ENCODE peak calls at places on chromosomes 4 and X, in six cellular contexts. One of them, this sample, is unnamed.

GRCh38 chr4:156293657-156294297 is 340.1 kb upstream of the CTSO start:
- DNase-seq in CD8-positive, alpha-beta memory T cell: no peak
- DNase-seq in aorta: no peak
- DNase-seq in mesendoderm: no peak
- DNase-seq in GM23338: no peak
- DNase-seq in uterus: no peak
- DNase-seq in this sample: no peak

GRCh38 chr4:75477201-75477600 is 37.0 kb downstream of the RCHY1 start:
- DNase-seq in CD8-positive, alpha-beta memory T cell: no peak
- DNase-seq in aorta: no peak
- DNase-seq in mesendoderm: no peak
- DNase-seq in GM23338: no peak
- DNase-seq in uterus: no peak
- DNase-seq in this sample: no peak

GRCh38 chrX:41720125-41720780 is 3.7 kb upstream of the GPR82 start:
- DNase-seq in CD8-positive, alpha-beta memory T cell: peak; percentile 12
- DNase-seq in aorta: no peak
- DNase-seq in mesendoderm: no peak
- DNase-seq in GM23338: no peak
- DNase-seq in uterus: no peak
- DNase-seq in this sample: peak; percentile 63

GRCh38 chr4:8760561-8760960 is 111.1 kb downstream of the HMX1 start:
- DNase-seq in CD8-positive, alpha-beta memory T cell: no peak
- DNase-seq in aorta: peak; percentile 54
- DNase-seq in mesendoderm: no peak
- DNase-seq in GM23338: no peak
- DNase-seq in uterus: no peak
- DNase-seq in this sample: peak; percentile 38

GRCh38 chrX:13078739-13079444 is 34.5 kb upstream of the FAM9C start:
- DNase-seq in CD8-positive, alpha-beta memory T cell: no peak
- DNase-seq in aorta: no peak
- DNase-seq in mesendoderm: no peak
- DNase-seq in GM23338: no peak
- DNase-seq in uterus: peak; percentile 58
- DNase-seq in this sample: no peak

GRCh38 chr4:163697121-163697520 is 202.6 kb downstream of the TMA16 start:
- DNase-seq in CD8-positive, alpha-beta memory T cell: no peak
- DNase-seq in aorta: no peak
- DNase-seq in mesendoderm: no peak
- DNase-seq in GM23338: no peak
- DNase-seq in uterus: no peak
- DNase-seq in this sample: no peak

GRCh38 chr4:151291485-151291884 is 14.5 kb downstream of the PRSS48 start:
- DNase-seq in CD8-positive, alpha-beta memory T cell: no peak
- DNase-seq in aorta: no peak
- DNase-seq in mesendoderm: no peak
- DNase-seq in GM23338: no peak
- DNase-seq in uterus: no peak
- DNase-seq in this sample: no peak

GRCh38 chr4:41360911-41361830 is 104.4 kb downstream of the UCHL1 start:
- DNase-seq in CD8-positive, alpha-beta memory T cell: no peak
- DNase-seq in aorta: peak; percentile 80
- DNase-seq in mesendoderm: peak; percentile 47
- DNase-seq in GM23338: peak; percentile 61
- DNase-seq in uterus: peak; percentile 20
- DNase-seq in this sample: peak; percentile 77

GRCh38 chr4:148222991-148223660 is 219.1 kb downstream of the NR3C2 start:
- DNase-seq in CD8-positive, alpha-beta memory T cell: no peak
- DNase-seq in aorta: no peak
- DNase-seq in mesendoderm: no peak
- DNase-seq in GM23338: peak; percentile 26
- DNase-seq in uterus: no peak
- DNase-seq in this sample: no peak

GRCh38 chr4:143346208-143346607 is 9.5 kb downstream of the GAB1 start:
- DNase-seq in CD8-positive, alpha-beta memory T cell: no peak
- DNase-seq in aorta: no peak
- DNase-seq in mesendoderm: peak; percentile 91
- DNase-seq in GM23338: peak; percentile 55
- DNase-seq in uterus: no peak
- DNase-seq in this sample: peak; percentile 65

GRCh38 chrX:107454302-107454701 is 4.8 kb downstream of the FRMPD3 start:
- DNase-seq in CD8-positive, alpha-beta memory T cell: no peak
- DNase-seq in aorta: no peak
- DNase-seq in mesendoderm: no peak
- DNase-seq in GM23338: no peak
- DNase-seq in uterus: no peak
- DNase-seq in this sample: peak; percentile 56

GRCh38 chr4:80312124-80312523 is 23.4 kb upstream of the CFAP299 start:
- DNase-seq in CD8-positive, alpha-beta memory T cell: no peak
- DNase-seq in aorta: no peak
- DNase-seq in mesendoderm: no peak
- DNase-seq in GM23338: no peak
- DNase-seq in uterus: no peak
- DNase-seq in this sample: no peak

GRCh38 chr4:52646726-52647125 is 12.4 kb downstream of the USP46 start:
- DNase-seq in CD8-positive, alpha-beta memory T cell: no peak
- DNase-seq in aorta: no peak
- DNase-seq in mesendoderm: no peak
- DNase-seq in GM23338: no peak
- DNase-seq in uterus: no peak
- DNase-seq in this sample: no peak

GRCh38 chrX:85244411-85245210 is 820 bp downstream of the ZNF711 start:
- DNase-seq in CD8-positive, alpha-beta memory T cell: peak; percentile 14
- DNase-seq in aorta: peak; percentile 74
- DNase-seq in mesendoderm: peak; percentile 57
- DNase-seq in GM23338: peak; percentile 41
- DNase-seq in uterus: no peak
- DNase-seq in this sample: peak; percentile 55

GRCh38 chr4:174358823-174359222 is 75.1 kb downstream of the CEP44 start:
- DNase-seq in CD8-positive, alpha-beta memory T cell: no peak
- DNase-seq in aorta: no peak
- DNase-seq in mesendoderm: no peak
- DNase-seq in GM23338: no peak
- DNase-seq in uterus: no peak
- DNase-seq in this sample: no peak

GRCh38 chr4:142826503-142827241 is 19.4 kb downstream of the INPP4B start:
- DNase-seq in CD8-positive, alpha-beta memory T cell: no peak
- DNase-seq in aorta: no peak
- DNase-seq in mesendoderm: no peak
- DNase-seq in GM23338: peak; percentile 13
- DNase-seq in uterus: no peak
- DNase-seq in this sample: no peak

GRCh38 chr4:169229571-169230028 is 41.2 kb downstream of the SH3RF1 start:
- DNase-seq in CD8-positive, alpha-beta memory T cell: no peak
- DNase-seq in aorta: no peak
- DNase-seq in mesendoderm: peak; percentile 30
- DNase-seq in GM23338: no peak
- DNase-seq in uterus: peak; percentile 26
- DNase-seq in this sample: no peak

GRCh38 chrX:19670321-19670750 is 155.0 kb upstream of the MAP3K15 start:
- DNase-seq in CD8-positive, alpha-beta memory T cell: no peak
- DNase-seq in aorta: no peak
- DNase-seq in mesendoderm: no peak
- DNase-seq in GM23338: no peak
- DNase-seq in uterus: peak; percentile 19
- DNase-seq in this sample: no peak

GRCh38 chr4:143768007-143768591 is 67.6 kb upstream of the FREM3 start:
- DNase-seq in CD8-positive, alpha-beta memory T cell: no peak
- DNase-seq in aorta: no peak
- DNase-seq in mesendoderm: no peak
- DNase-seq in GM23338: no peak
- DNase-seq in uterus: no peak
- DNase-seq in this sample: no peak

GRCh38 chrX:12979011-12979629 is 4.2 kb downstream of the TMSB4X start:
- DNase-seq in CD8-positive, alpha-beta memory T cell: no peak
- DNase-seq in aorta: no peak
- DNase-seq in mesendoderm: peak; percentile 49
- DNase-seq in GM23338: no peak
- DNase-seq in uterus: no peak
- DNase-seq in this sample: no peak

GRCh38 chr4:170721812-170722373 is 632.1 kb upstream of the AADAT start:
- DNase-seq in CD8-positive, alpha-beta memory T cell: no peak
- DNase-seq in aorta: no peak
- DNase-seq in mesendoderm: no peak
- DNase-seq in GM23338: no peak
- DNase-seq in uterus: no peak
- DNase-seq in this sample: no peak

GRCh38 chrX:24266996-24267395 is 46.9 kb downstream of the SUPT20HL2 start:
- DNase-seq in CD8-positive, alpha-beta memory T cell: no peak
- DNase-seq in aorta: no peak
- DNase-seq in mesendoderm: no peak
- DNase-seq in GM23338: no peak
- DNase-seq in uterus: no peak
- DNase-seq in this sample: no peak

GRCh38 chr4:83644677-83645639 is 109.0 kb downstream of the GPAT3 start:
- DNase-seq in CD8-positive, alpha-beta memory T cell: peak; percentile 35
- DNase-seq in aorta: no peak
- DNase-seq in mesendoderm: peak; percentile 69
- DNase-seq in GM23338: peak; percentile 78
- DNase-seq in uterus: no peak
- DNase-seq in this sample: peak; percentile 59

GRCh38 chr4:154608555-154609252 is 3.8 kb downstream of the FGG start:
- DNase-seq in CD8-positive, alpha-beta memory T cell: no peak
- DNase-seq in aorta: no peak
- DNase-seq in mesendoderm: no peak
- DNase-seq in GM23338: peak; percentile 24
- DNase-seq in uterus: no peak
- DNase-seq in this sample: no peak

GRCh38 chrX:143642426-143642825 is 6.5 kb upstream of the SLITRK4 start:
- DNase-seq in CD8-positive, alpha-beta memory T cell: no peak
- DNase-seq in aorta: no peak
- DNase-seq in mesendoderm: no peak
- DNase-seq in GM23338: no peak
- DNase-seq in uterus: no peak
- DNase-seq in this sample: no peak

GRCh38 chr4:95528388-95528787 is 20.4 kb downstream of the UNC5C start:
- DNase-seq in CD8-positive, alpha-beta memory T cell: no peak
- DNase-seq in aorta: no peak
- DNase-seq in mesendoderm: no peak
- DNase-seq in GM23338: no peak
- DNase-seq in uterus: no peak
- DNase-seq in this sample: no peak

GRCh38 chrX:11470231-11470630 is 177.0 kb downstream of the AMELX start:
- DNase-seq in CD8-positive, alpha-beta memory T cell: no peak
- DNase-seq in aorta: no peak
- DNase-seq in mesendoderm: no peak
- DNase-seq in GM23338: no peak
- DNase-seq in uterus: no peak
- DNase-seq in this sample: no peak

GRCh38 chr4:155582971-155583437 is 83.6 kb upstream of the GUCY1A1 start:
- DNase-seq in CD8-positive, alpha-beta memory T cell: peak; percentile 4
- DNase-seq in aorta: no peak
- DNase-seq in mesendoderm: peak; percentile 44
- DNase-seq in GM23338: no peak
- DNase-seq in uterus: no peak
- DNase-seq in this sample: no peak

GRCh38 chr4:113476800-113477199 is 284.7 kb downstream of the CAMK2D start:
- DNase-seq in CD8-positive, alpha-beta memory T cell: no peak
- DNase-seq in aorta: no peak
- DNase-seq in mesendoderm: peak; percentile 13
- DNase-seq in GM23338: no peak
- DNase-seq in uterus: no peak
- DNase-seq in this sample: no peak

GRCh38 chr4:7698586-7698985 is 241.1 kb downstream of the AFAP1 start:
- DNase-seq in CD8-positive, alpha-beta memory T cell: no peak
- DNase-seq in aorta: no peak
- DNase-seq in mesendoderm: peak; percentile 19
- DNase-seq in GM23338: peak; percentile 33
- DNase-seq in uterus: no peak
- DNase-seq in this sample: peak; percentile 68

GRCh38 chr4:7699040-7699439 is 240.6 kb downstream of the AFAP1 start:
- DNase-seq in CD8-positive, alpha-beta memory T cell: no peak
- DNase-seq in aorta: no peak
- DNase-seq in mesendoderm: no peak
- DNase-seq in GM23338: no peak
- DNase-seq in uterus: peak; percentile 75
- DNase-seq in this sample: no peak

GRCh38 chr4:7701866-7702649 is 237.6 kb downstream of the AFAP1 start:
- DNase-seq in CD8-positive, alpha-beta memory T cell: no peak
- DNase-seq in aorta: no peak
- DNase-seq in mesendoderm: no peak
- DNase-seq in GM23338: no peak
- DNase-seq in uterus: no peak
- DNase-seq in this sample: no peak

GRCh38 chr4:7699825-7700224 is 239.8 kb downstream of the AFAP1 start:
- DNase-seq in CD8-positive, alpha-beta memory T cell: no peak
- DNase-seq in aorta: no peak
- DNase-seq in mesendoderm: no peak
- DNase-seq in GM23338: no peak
- DNase-seq in uterus: no peak
- DNase-seq in this sample: no peak

GRCh38 chr4:7700665-7701064 is 239.0 kb downstream of the AFAP1 start:
- DNase-seq in CD8-positive, alpha-beta memory T cell: no peak
- DNase-seq in aorta: no peak
- DNase-seq in mesendoderm: no peak
- DNase-seq in GM23338: no peak
- DNase-seq in uterus: no peak
- DNase-seq in this sample: no peak
- H3K4me1 ChIP-seq in CD8-positive, alpha-beta memory T cell: no peaks in the 10 kb centered on the region
- H3K4me1 ChIP-seq in aorta: no peaks in the 10 kb centered on the region
- H3K4me1 ChIP-seq in mesendoderm: no peaks in the 10 kb centered on the region
- H3K4me1 ChIP-seq in GM23338: peaks cover 2% of the 10 kb centered on the region
- H3K4me1 ChIP-seq in uterus: no peaks in the 10 kb centered on the region
- H3K4me1 ChIP-seq in this sample: no peaks in the 10 kb centered on the region

DNA sequence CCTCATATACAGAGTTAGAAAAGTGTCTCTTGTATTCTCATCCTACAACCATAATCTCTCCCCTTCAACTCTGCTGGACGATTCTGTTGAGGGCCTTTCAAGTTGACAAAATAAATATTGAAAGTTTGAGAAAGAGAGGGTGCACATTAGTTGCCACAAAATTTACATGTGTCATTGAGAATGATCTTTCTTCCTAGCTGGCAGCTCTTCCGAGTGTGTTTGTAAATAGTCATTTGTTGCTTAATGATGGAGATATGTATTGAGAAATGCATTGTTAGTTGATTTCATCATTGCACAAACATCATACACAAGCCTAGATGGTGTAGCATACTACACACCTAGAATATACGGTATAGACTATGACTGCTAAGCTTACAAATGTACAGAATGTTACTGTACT is 632.8 kb upstream of the AMOT start:
- DNase-seq in CD8-positive, alpha-beta memory T cell: no peak
- DNase-seq in aorta: no peak
- DNase-seq in mesendoderm: no peak
- DNase-seq in GM23338: no peak
- DNase-seq in uterus: no peak
- DNase-seq in this sample: no peak
- H3K4me3 ChIP-seq in CD8-positive, alpha-beta memory T cell: no peak overlapping the region
- H3K4me3 ChIP-seq in aorta: no peak overlapping the region
- H3K4me3 ChIP-seq in mesendoderm: no peak overlapping the region
- H3K4me3 ChIP-seq in GM23338: no peak overlapping the region
- H3K4me3 ChIP-seq in uterus: no peak overlapping the region
- H3K4me3 ChIP-seq in this sample: no peak overlapping the region

GRCh38 chr4:38667005-38667771 is 3.2 kb downstream of the KLF3 start:
- DNase-seq in CD8-positive, alpha-beta memory T cell: peak; percentile 90
- DNase-seq in aorta: no peak
- DNase-seq in mesendoderm: peak; percentile 99
- DNase-seq in GM23338: peak; percentile 97
- DNase-seq in uterus: peak; percentile 74
- DNase-seq in this sample: peak; percentile 91
- H3K4me1 ChIP-seq in CD8-positive, alpha-beta memory T cell: peaks cover 61% of the 10 kb centered on the region
- H3K4me1 ChIP-seq in aorta: no peaks in the 10 kb centered on the region
- H3K4me1 ChIP-seq in mesendoderm: peaks cover 10% of the 10 kb centered on the region
- H3K4me1 ChIP-seq in GM23338: peaks cover 51% of the 10 kb centered on the region
- H3K4me1 ChIP-seq in uterus: peaks cover 7% of the 10 kb centered on the region
- H3K4me1 ChIP-seq in this sample: peaks cover 33% of the 10 kb centered on the region

GRCh38 chrX:153903991-153904957 is at the start of gene AVPR2:
- DNase-seq in CD8-positive, alpha-beta memory T cell: no peak
- DNase-seq in aorta: no peak
- DNase-seq in mesendoderm: no peak
- DNase-seq in GM23338: no peak
- DNase-seq in uterus: no peak
- DNase-seq in this sample: peak; percentile 51
- H3K4me3 ChIP-seq in CD8-positive, alpha-beta memory T cell: no peak within 1 kb of the TSS
- H3K4me3 ChIP-seq in aorta: no peak within 1 kb of the TSS
- H3K4me3 ChIP-seq in mesendoderm: no peak within 1 kb of the TSS
- H3K4me3 ChIP-seq in GM23338: no peak within 1 kb of the TSS
- H3K4me3 ChIP-seq in uterus: no peak within 1 kb of the TSS
- H3K4me3 ChIP-seq in this sample: no peak within 1 kb of the TSS